ENCODE peak calls at places on chromosomes 7 and 10, in seven cellular contexts. R is RWPE1, A is omental fat pad, D is neural crest cell, O is lung, H is IMR-90, C is sigmoid colon. U is an unnamed sample.

GRCh38 chr7:17046666-17047065 is 164.9 kb upstream of the AGR3 start:
- DNase-seq in O (peak; percentile 39), C (no peak), A (no peak), D (no peak), H (no peak), R (no peak), U (no peak)

GRCh38 chr10:35462491-35462934 is 126.2 kb downstream of the CCNY start:
- DNase-seq in A (no peak), H (no peak), D (no peak), C (no peak), O (no peak), R (no peak), U (no peak)

GRCh38 chr10:125555267-125555666 is 127.7 kb downstream of the TEX36 start:
- DNase-seq in O (no peak), R (no peak), H (no peak), D (no peak), C (no peak), A (no peak), U (no peak)

GRCh38 chr7:102331536-102332275 is 24.5 kb downstream of the SPDYE6 start:
- DNase-seq in C (no peak), O (no peak), R (no peak), H (no peak), A (no peak), D (no peak), U (no peak)

GRCh38 chr7:64574481-64575159 is 11.7 kb upstream of the ZNF680 start:
- DNase-seq in D (no peak), R (peak; percentile 71), H (peak; percentile 38), O (no peak), A (peak; percentile 68), C (no peak), U (no peak)

GRCh38 chr10:35335718-35336083 is 608 bp upstream of the CCNY start:
- DNase-seq in O (no peak), C (no peak), R (no peak), D (peak; percentile 12), A (no peak), H (no peak), U (no peak)

GRCh38 chr7:71131256-71131752 is 640 bp upstream of the GALNT17 start:
- DNase-seq in O (no peak), C (peak; percentile 77), H (no peak), R (no peak), A (no peak), D (peak; percentile 71), U (peak; percentile 67)

GRCh38 chr7:143284591-143285453 is at the start of gene TMEM139:
- DNase-seq in R (peak; percentile 39), D (no peak), H (no peak), O (peak; percentile 63), A (no peak), C (no peak), U (no peak)

GRCh38 chr10:45001382-45002148 is 842 bp downstream of the ZNF22 start:
- DNase-seq in A (no peak), D (no peak), C (peak; percentile 83), R (peak; percentile 63), O (peak; percentile 68), H (peak; percentile 69), U (no peak)
- TF ChIP-seq CTCF in A (no peak), D (peak; percentile 52), C (peak; percentile 30), R (no peak), O (no peak), H (no peak), U (no peak)

GRCh38 chr7:133434246-133434865 is 181.5 kb downstream of the EXOC4 start:
- DNase-seq in D (no peak), R (peak; percentile 13), O (no peak), H (peak; percentile 49), A (no peak), C (no peak), U (no peak)
- TF ChIP-seq CTCF in D (peak; percentile 59), R (peak; percentile 60), O (no peak), H (peak; percentile 73), A (no peak), C (peak; percentile 43), U (peak; percentile 21)

GRCh38 chr10:73083234-73083633 is 13.4 kb downstream of the P4HA1 start:
- DNase-seq in O (no peak), A (no peak), D (no peak), H (peak; percentile 24), C (no peak), R (no peak), U (no peak)
- TF ChIP-seq CTCF in O (no peak), A (no peak), D (no peak), H (no peak), C (no peak), R (no peak), U (no peak)

DNA sequence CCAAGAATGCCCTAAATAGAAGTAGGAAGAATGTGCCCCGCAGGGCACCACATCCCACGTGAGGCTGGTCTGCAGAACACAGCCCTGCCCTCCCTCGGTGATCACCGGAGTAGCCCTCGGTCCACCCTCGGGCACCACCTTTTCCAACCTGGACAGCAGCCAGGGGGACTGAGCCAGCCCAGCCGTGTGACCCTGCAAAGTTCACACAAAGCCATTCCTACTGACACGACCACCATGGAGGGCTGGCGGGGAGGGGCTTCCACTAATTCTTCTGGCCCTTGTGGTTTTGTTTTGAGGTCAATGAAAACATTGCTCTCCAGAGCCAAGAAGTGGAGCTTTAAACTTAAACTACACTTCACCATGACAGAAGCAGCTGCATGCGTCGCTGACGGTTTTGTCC is 132.1 kb downstream of the TCERG1L start:
- DNase-seq in C (peak; percentile 42), A (no peak), O (no peak), H (no peak), D (no peak), R (no peak), U (no peak)
- TF ChIP-seq CTCF in C (no peak), A (no peak), O (no peak), H (no peak), D (no peak), R (no peak), U (no peak)

GRCh38 chr10:80569131-80569895 is 31.6 kb downstream of the SH2D4B start:
- DNase-seq in A (no peak), C (no peak), D (no peak), O (peak; percentile 14), R (no peak), H (no peak), U (no peak)

GRCh38 chr10:80568306-80568705 is 30.6 kb downstream of the SH2D4B start:
- DNase-seq in H (no peak), R (no peak), C (no peak), D (no peak), O (peak; percentile 13), A (no peak), U (no peak)

GRCh38 chr10:80571352-80571751 is 33.6 kb downstream of the SH2D4B start:
- DNase-seq in D (no peak), R (no peak), A (no peak), O (peak; percentile 1), C (no peak), H (no peak), U (no peak)

DNA sequence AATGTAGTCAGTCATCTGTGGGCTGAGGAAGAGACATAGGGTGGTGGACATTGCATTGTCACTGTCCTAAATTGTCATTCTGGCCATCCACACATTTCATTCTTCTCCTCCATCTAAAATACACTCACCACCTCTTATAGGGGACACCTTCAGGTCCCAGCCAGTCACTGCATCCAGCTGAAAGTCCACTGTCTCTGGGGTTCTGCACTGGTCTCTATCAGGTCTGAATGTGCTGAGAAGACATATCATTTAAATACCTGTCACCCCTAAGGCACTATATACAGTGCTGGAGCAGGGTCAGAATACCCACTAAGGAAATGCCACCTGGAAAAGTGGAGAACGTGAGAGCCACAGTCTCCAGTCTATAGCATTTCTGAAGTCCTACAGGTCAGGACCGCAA is 29.6 kb downstream of the SH2D4B start:
- DNase-seq in A (no peak), O (no peak), H (no peak), R (no peak), D (no peak), C (no peak), U (no peak)
- TF ChIP-seq CTCF in A (no peak), O (no peak), H (no peak), R (no peak), D (no peak), C (no peak), U (peak; percentile 11)

GRCh38 chr10:97771055-97771811 is 566 bp downstream of the SFRP5 start:
- DNase-seq in R (peak; percentile 50), D (peak; percentile 14), C (no peak), A (no peak), H (peak; percentile 15), O (no peak), U (no peak)
- TF ChIP-seq CTCF in R (no peak), D (no peak), C (no peak), A (no peak), H (no peak), O (no peak), U (no peak)

U was measured in mesothelial cell of epicardium.